ENCODE peak calls at places on chromosomes 5 and 9, in six cellular contexts. One of them, this sample, is unnamed.

GRCh38 chr5:6603643-6604042 is 29.2 kb downstream of the NSUN2 start:
- DNase-seq in GM23248: no peak
- DNase-seq in tibial artery: no peak
- DNase-seq in IMR-90: no peak
- DNase-seq in breast epithelium: no peak
- DNase-seq in CD4-positive, CD25-positive, alpha-beta regulatory T cell: no peak
- DNase-seq in this sample: peak

GRCh38 chr9:97372580-97372979 is 39.3 kb upstream of the TDRD7 start:
- DNase-seq in GM23248: no peak
- DNase-seq in tibial artery: no peak
- DNase-seq in IMR-90: no peak
- DNase-seq in breast epithelium: no peak
- DNase-seq in CD4-positive, CD25-positive, alpha-beta regulatory T cell: no peak
- DNase-seq in this sample: no peak

GRCh38 chr5:67003373-67003905 is 193.2 kb downstream of the CD180 start:
- DNase-seq in GM23248: no peak
- DNase-seq in tibial artery: no peak
- DNase-seq in IMR-90: no peak
- DNase-seq in breast epithelium: no peak
- DNase-seq in CD4-positive, CD25-positive, alpha-beta regulatory T cell: no peak
- DNase-seq in this sample: no peak

GRCh38 chr5:146048994-146049703 is 56.2 kb downstream of the PLAC8L1 start:
- DNase-seq in GM23248: peak
- DNase-seq in tibial artery: peak
- DNase-seq in IMR-90: peak
- DNase-seq in breast epithelium: no peak
- DNase-seq in CD4-positive, CD25-positive, alpha-beta regulatory T cell: no peak
- DNase-seq in this sample: peak

GRCh38 chr9:118961857-118962256 is 407.4 kb downstream of the BRINP1 start:
- DNase-seq in GM23248: peak
- DNase-seq in tibial artery: no peak
- DNase-seq in IMR-90: peak
- DNase-seq in breast epithelium: no peak
- DNase-seq in CD4-positive, CD25-positive, alpha-beta regulatory T cell: no peak
- DNase-seq in this sample: no peak

GRCh38 chr5:173324115-173325001 is 3.9 kb downstream of the STC2 start:
- DNase-seq in GM23248: peak
- DNase-seq in tibial artery: peak
- DNase-seq in IMR-90: peak
- DNase-seq in breast epithelium: no peak
- DNase-seq in CD4-positive, CD25-positive, alpha-beta regulatory T cell: no peak
- DNase-seq in this sample: peak

GRCh38 chr5:72850113-72850512 is 33.7 kb downstream of the TNPO1 start:
- DNase-seq in GM23248: no peak
- DNase-seq in tibial artery: no peak
- DNase-seq in IMR-90: no peak
- DNase-seq in breast epithelium: no peak
- DNase-seq in CD4-positive, CD25-positive, alpha-beta regulatory T cell: no peak
- DNase-seq in this sample: no peak

GRCh38 chr5:134122530-134122929 is 8.0 kb downstream of the TCF7 start:
- DNase-seq in GM23248: no peak
- DNase-seq in tibial artery: no peak
- DNase-seq in IMR-90: no peak
- DNase-seq in breast epithelium: no peak
- DNase-seq in CD4-positive, CD25-positive, alpha-beta regulatory T cell: peak
- DNase-seq in this sample: no peak

GRCh38 chr9:108687360-108687981 is 168.3 kb downstream of the ACTL7B start:
- DNase-seq in GM23248: peak
- DNase-seq in tibial artery: no peak
- DNase-seq in IMR-90: peak
- DNase-seq in breast epithelium: no peak
- DNase-seq in CD4-positive, CD25-positive, alpha-beta regulatory T cell: no peak
- DNase-seq in this sample: no peak

GRCh38 chr5:151038801-151039238 is 18.4 kb downstream of the GPX3 start:
- DNase-seq in GM23248: peak
- DNase-seq in tibial artery: no peak
- DNase-seq in IMR-90: peak
- DNase-seq in breast epithelium: no peak
- DNase-seq in CD4-positive, CD25-positive, alpha-beta regulatory T cell: no peak
- DNase-seq in this sample: no peak

GRCh38 chr5:132000677-132001453 is 10.6 kb downstream of the ACSL6 start:
- DNase-seq in GM23248: no peak
- DNase-seq in tibial artery: no peak
- DNase-seq in IMR-90: no peak
- DNase-seq in breast epithelium: no peak
- DNase-seq in CD4-positive, CD25-positive, alpha-beta regulatory T cell: peak
- DNase-seq in this sample: peak

GRCh38 chr9:32524558-32525461 is 1.2 kb downstream of the RIGI start:
- DNase-seq in GM23248: peak
- DNase-seq in tibial artery: no peak
- DNase-seq in IMR-90: no peak
- DNase-seq in breast epithelium: no peak
- DNase-seq in CD4-positive, CD25-positive, alpha-beta regulatory T cell: peak
- DNase-seq in this sample: no peak

GRCh38 chr9:22037954-22038690 is 29.0 kb upstream of the CDKN2B start:
- DNase-seq in GM23248: peak
- DNase-seq in tibial artery: no peak
- DNase-seq in IMR-90: peak
- DNase-seq in breast epithelium: no peak
- DNase-seq in CD4-positive, CD25-positive, alpha-beta regulatory T cell: peak
- DNase-seq in this sample: no peak

GRCh38 chr9:127968717-127969383 is 11.9 kb downstream of the EEIG1 start:
- DNase-seq in GM23248: peak
- DNase-seq in tibial artery: peak
- DNase-seq in IMR-90: peak
- DNase-seq in breast epithelium: peak
- DNase-seq in CD4-positive, CD25-positive, alpha-beta regulatory T cell: no peak
- DNase-seq in this sample: peak

GRCh38 chr9:116935149-116935897 is 248.2 kb downstream of the TRIM32 start:
- DNase-seq in GM23248: no peak
- DNase-seq in tibial artery: no peak
- DNase-seq in IMR-90: no peak
- DNase-seq in breast epithelium: no peak
- DNase-seq in CD4-positive, CD25-positive, alpha-beta regulatory T cell: no peak
- DNase-seq in this sample: no peak

GRCh38 chr9:112858625-112859147 is 32.0 kb downstream of the SLC46A2 start:
- DNase-seq in GM23248: peak
- DNase-seq in tibial artery: peak
- DNase-seq in IMR-90: peak
- DNase-seq in breast epithelium: no peak
- DNase-seq in CD4-positive, CD25-positive, alpha-beta regulatory T cell: no peak
- DNase-seq in this sample: no peak

GRCh38 chr9:69946800-69947437 is 96.7 kb upstream of the MAMDC2 start:
- DNase-seq in GM23248: peak
- DNase-seq in tibial artery: no peak
- DNase-seq in IMR-90: peak
- DNase-seq in breast epithelium: no peak
- DNase-seq in CD4-positive, CD25-positive, alpha-beta regulatory T cell: no peak
- DNase-seq in this sample: no peak

GRCh38 chr5:140480310-140481014 is 67.0 kb upstream of the EIF4EBP3 start:
- DNase-seq in GM23248: peak
- DNase-seq in tibial artery: no peak
- DNase-seq in IMR-90: peak
- DNase-seq in breast epithelium: no peak
- DNase-seq in CD4-positive, CD25-positive, alpha-beta regulatory T cell: no peak
- DNase-seq in this sample: no peak

GRCh38 chr9:136294437-136294836 is 9.5 kb downstream of the CCDC187 start:
- DNase-seq in GM23248: no peak
- DNase-seq in tibial artery: no peak
- DNase-seq in IMR-90: no peak
- DNase-seq in breast epithelium: no peak
- DNase-seq in CD4-positive, CD25-positive, alpha-beta regulatory T cell: no peak
- DNase-seq in this sample: no peak

GRCh38 chr9:35489313-35490154 is at the start of gene RUSC2:
- DNase-seq in GM23248: peak
- DNase-seq in tibial artery: peak
- DNase-seq in IMR-90: peak
- DNase-seq in breast epithelium: peak
- DNase-seq in CD4-positive, CD25-positive, alpha-beta regulatory T cell: peak
- DNase-seq in this sample: peak

GRCh38 chr5:164487939-164488338 is 982.5 kb downstream of the MAT2B start:
- DNase-seq in GM23248: no peak
- DNase-seq in tibial artery: no peak
- DNase-seq in IMR-90: peak
- DNase-seq in breast epithelium: no peak
- DNase-seq in CD4-positive, CD25-positive, alpha-beta regulatory T cell: no peak
- DNase-seq in this sample: no peak

GRCh38 chr5:15585826-15586591 is 86.0 kb downstream of the FBXL7 start:
- DNase-seq in GM23248: peak
- DNase-seq in tibial artery: no peak
- DNase-seq in IMR-90: no peak
- DNase-seq in breast epithelium: no peak
- DNase-seq in CD4-positive, CD25-positive, alpha-beta regulatory T cell: no peak
- DNase-seq in this sample: no peak

GRCh38 chr5:136511046-136511445 is 145.7 kb upstream of the TRPC7 start:
- DNase-seq in GM23248: no peak
- DNase-seq in tibial artery: no peak
- DNase-seq in IMR-90: no peak
- DNase-seq in breast epithelium: no peak
- DNase-seq in CD4-positive, CD25-positive, alpha-beta regulatory T cell: no peak
- DNase-seq in this sample: no peak

GRCh38 chr9:76880210-76880609 is 25.7 kb downstream of the PRUNE2 start:
- DNase-seq in GM23248: no peak
- DNase-seq in tibial artery: no peak
- DNase-seq in IMR-90: no peak
- DNase-seq in breast epithelium: no peak
- DNase-seq in CD4-positive, CD25-positive, alpha-beta regulatory T cell: no peak
- DNase-seq in this sample: no peak

GRCh38 chr9:123387686-123388085 is 31.7 kb downstream of the CRB2 start:
- DNase-seq in GM23248: peak
- DNase-seq in tibial artery: no peak
- DNase-seq in IMR-90: no peak
- DNase-seq in breast epithelium: no peak
- DNase-seq in CD4-positive, CD25-positive, alpha-beta regulatory T cell: no peak
- DNase-seq in this sample: no peak

GRCh38 chr5:67010684-67011409 is 185.8 kb downstream of the CD180 start:
- DNase-seq in GM23248: peak
- DNase-seq in tibial artery: no peak
- DNase-seq in IMR-90: peak
- DNase-seq in breast epithelium: no peak
- DNase-seq in CD4-positive, CD25-positive, alpha-beta regulatory T cell: no peak
- DNase-seq in this sample: no peak

GRCh38 chr5:32331927-32332274 is 19.2 kb upstream of the MTMR12 start:
- DNase-seq in GM23248: no peak
- DNase-seq in tibial artery: no peak
- DNase-seq in IMR-90: no peak
- DNase-seq in breast epithelium: no peak
- DNase-seq in CD4-positive, CD25-positive, alpha-beta regulatory T cell: no peak
- DNase-seq in this sample: no peak

GRCh38 chr5:41794478-41794877 is 75.7 kb downstream of the OXCT1 start:
- DNase-seq in GM23248: peak
- DNase-seq in tibial artery: no peak
- DNase-seq in IMR-90: peak
- DNase-seq in breast epithelium: no peak
- DNase-seq in CD4-positive, CD25-positive, alpha-beta regulatory T cell: no peak
- DNase-seq in this sample: no peak

GRCh38 chr5:149581931-149582768 is 852 bp downstream of the ARHGEF37 start:
- DNase-seq in GM23248: peak
- DNase-seq in tibial artery: no peak
- DNase-seq in IMR-90: no peak
- DNase-seq in breast epithelium: no peak
- DNase-seq in CD4-positive, CD25-positive, alpha-beta regulatory T cell: no peak
- DNase-seq in this sample: no peak

GRCh38 chr5:38467353-38468040 is 88.9 kb downstream of the LIFR start:
- DNase-seq in GM23248: peak
- DNase-seq in tibial artery: peak
- DNase-seq in IMR-90: peak
- DNase-seq in breast epithelium: no peak
- DNase-seq in CD4-positive, CD25-positive, alpha-beta regulatory T cell: no peak
- DNase-seq in this sample: peak
- H3K4me3 ChIP-seq in GM23248: no peak
- H3K4me3 ChIP-seq in tibial artery: peak
- H3K4me3 ChIP-seq in IMR-90: no peak
- H3K4me3 ChIP-seq in breast epithelium: no peak
- H3K4me3 ChIP-seq in CD4-positive, CD25-positive, alpha-beta regulatory T cell: no peak
- H3K4me3 ChIP-seq in this sample: no peak

GRCh38 chr5:142686968-142687367 is 1.1 kb upstream of the FGF1 start:
- DNase-seq in GM23248: no peak
- DNase-seq in tibial artery: no peak
- DNase-seq in IMR-90: no peak
- DNase-seq in breast epithelium: no peak
- DNase-seq in CD4-positive, CD25-positive, alpha-beta regulatory T cell: no peak
- DNase-seq in this sample: no peak
- H3K27ac ChIP-seq in GM23248: no peak
- H3K27ac ChIP-seq in tibial artery: peak
- H3K27ac ChIP-seq in IMR-90: no peak
- H3K27ac ChIP-seq in breast epithelium: peak
- H3K27ac ChIP-seq in CD4-positive, CD25-positive, alpha-beta regulatory T cell: no peak
- H3K27ac ChIP-seq in this sample: peak

DNA sequence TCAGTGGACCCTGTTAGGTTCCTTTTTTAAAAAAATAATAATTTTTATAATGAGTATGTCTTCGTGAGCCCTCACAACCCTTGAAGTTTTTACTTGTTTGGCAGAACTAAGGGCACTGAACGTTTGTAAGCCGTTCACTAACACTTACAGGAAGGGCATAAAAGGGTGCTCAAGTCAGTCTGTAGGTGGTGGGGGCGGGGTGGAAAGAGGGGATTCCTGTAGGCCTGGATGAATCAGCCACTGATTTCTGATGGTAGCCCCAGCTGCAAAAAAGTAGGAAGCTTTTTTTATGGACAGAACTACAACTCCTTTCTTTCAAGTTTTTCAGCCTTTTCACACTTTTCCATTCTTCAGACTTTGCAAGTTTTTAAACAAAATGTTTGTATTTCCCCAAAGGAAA is 35.8 kb downstream of the PIK3R1 start:
- DNase-seq in GM23248: no peak
- DNase-seq in tibial artery: peak
- DNase-seq in IMR-90: peak
- DNase-seq in breast epithelium: no peak
- DNase-seq in CD4-positive, CD25-positive, alpha-beta regulatory T cell: peak
- DNase-seq in this sample: no peak
- H3K4me3 ChIP-seq in GM23248: no peak
- H3K4me3 ChIP-seq in tibial artery: no peak
- H3K4me3 ChIP-seq in IMR-90: no peak
- H3K4me3 ChIP-seq in breast epithelium: no peak
- H3K4me3 ChIP-seq in CD4-positive, CD25-positive, alpha-beta regulatory T cell: peak
- H3K4me3 ChIP-seq in this sample: no peak

DNA sequence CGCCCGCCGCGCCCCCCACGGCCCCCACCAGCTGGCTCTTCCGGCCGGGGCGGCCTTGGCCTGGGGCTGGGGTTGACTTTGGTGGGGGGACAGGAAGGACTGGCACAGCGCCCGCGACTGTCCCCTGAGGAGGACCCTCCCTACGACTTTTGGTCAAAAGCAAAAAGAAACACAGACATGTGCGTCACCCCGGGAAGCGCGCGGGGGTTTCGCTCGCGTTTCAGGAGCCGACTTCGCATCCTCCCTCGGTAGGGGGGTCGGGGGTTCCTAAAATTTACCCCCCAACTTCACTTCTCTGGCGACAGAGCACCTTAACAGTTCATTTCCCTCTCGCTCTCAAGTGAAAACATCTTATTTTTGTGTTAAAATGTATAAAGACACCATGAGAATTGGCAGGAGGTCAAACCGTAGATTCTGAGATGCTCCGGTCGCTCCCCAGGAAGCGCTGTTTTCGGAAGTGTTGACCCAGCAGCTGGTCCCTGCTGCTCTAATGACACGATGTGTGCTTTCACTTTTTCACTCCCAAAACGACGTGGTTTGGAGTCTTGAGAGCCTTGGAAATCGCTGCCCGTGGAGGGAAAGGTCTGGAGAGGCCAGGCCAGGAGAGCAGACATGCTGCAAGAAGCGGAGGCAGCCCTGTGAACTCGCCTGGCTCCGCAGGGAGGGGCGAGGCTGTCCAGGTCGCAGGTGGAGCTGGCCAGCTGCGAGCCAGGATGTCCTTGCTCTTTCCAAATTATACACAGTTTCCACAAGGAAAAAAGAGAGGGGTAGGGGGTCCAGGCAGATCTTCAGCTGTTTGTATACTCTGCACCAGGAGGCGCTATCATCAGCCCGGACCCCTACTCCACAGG is 248.2 kb upstream of the ANKRD55 start:
- DNase-seq in GM23248: peak
- DNase-seq in tibial artery: peak
- DNase-seq in IMR-90: peak
- DNase-seq in breast epithelium: no peak
- DNase-seq in CD4-positive, CD25-positive, alpha-beta regulatory T cell: peak
- DNase-seq in this sample: no peak
- H3K27ac ChIP-seq in GM23248: peak
- H3K27ac ChIP-seq in tibial artery: peak
- H3K27ac ChIP-seq in IMR-90: peak
- H3K27ac ChIP-seq in breast epithelium: peak
- H3K27ac ChIP-seq in CD4-positive, CD25-positive, alpha-beta regulatory T cell: peak
- H3K27ac ChIP-seq in this sample: peak

This sample was measured in dorsolateral prefrontal cortex.